ENCODE peak calls at places on chromosomes 5 and 9, in six cellular contexts. One of them, this sample, is unnamed.

GRCh38 chr5:74406844-74407243 is 233.7 kb downstream of the ENC1 start:
- DNase-seq in non-pigmented ciliary epithelial cell: no peak
- DNase-seq in dorsolateral prefrontal cortex: no peak
- DNase-seq in adrenal gland: no peak
- DNase-seq in HL-60: no peak
- DNase-seq in NCI-H2171 treated with DMSO at 0.1 percent for 48 hours: no peak
- DNase-seq in this sample: no peak

GRCh38 chr5:144644317-144644716 is 473.6 kb downstream of the KCTD16 start:
- DNase-seq in non-pigmented ciliary epithelial cell: no peak
- DNase-seq in dorsolateral prefrontal cortex: no peak
- DNase-seq in adrenal gland: no peak
- DNase-seq in HL-60: no peak
- DNase-seq in NCI-H2171 treated with DMSO at 0.1 percent for 48 hours: no peak
- DNase-seq in this sample: no peak

GRCh38 chr9:137834846-137835546 is 42.6 kb upstream of the CACNA1B start:
- DNase-seq in non-pigmented ciliary epithelial cell: no peak
- DNase-seq in dorsolateral prefrontal cortex: no peak
- DNase-seq in adrenal gland: no peak
- DNase-seq in HL-60: no peak
- DNase-seq in NCI-H2171 treated with DMSO at 0.1 percent for 48 hours: no peak
- DNase-seq in this sample: no peak

GRCh38 chr5:134436523-134437339 is 25.1 kb upstream of the CDKN2AIPNL start:
- DNase-seq in non-pigmented ciliary epithelial cell: peak; percentile 71
- DNase-seq in dorsolateral prefrontal cortex: peak; percentile 57
- DNase-seq in adrenal gland: peak; percentile 50
- DNase-seq in HL-60: peak; percentile 57
- DNase-seq in NCI-H2171 treated with DMSO at 0.1 percent for 48 hours: no peak
- DNase-seq in this sample: no peak

GRCh38 chr5:113330533-113331200 is 104.1 kb downstream of the TSSK1B start:
- DNase-seq in non-pigmented ciliary epithelial cell: no peak
- DNase-seq in dorsolateral prefrontal cortex: no peak
- DNase-seq in adrenal gland: peak; percentile 75
- DNase-seq in HL-60: no peak
- DNase-seq in NCI-H2171 treated with DMSO at 0.1 percent for 48 hours: peak; percentile 68
- DNase-seq in this sample: peak; percentile 79

GRCh38 chr9:93357649-93358048 is 93.8 kb upstream of the FAM120A start:
- DNase-seq in non-pigmented ciliary epithelial cell: no peak
- DNase-seq in dorsolateral prefrontal cortex: no peak
- DNase-seq in adrenal gland: no peak
- DNase-seq in HL-60: no peak
- DNase-seq in NCI-H2171 treated with DMSO at 0.1 percent for 48 hours: no peak
- DNase-seq in this sample: no peak

GRCh38 chr9:97615439-97616072 is 17.6 kb downstream of the TSTD2 start:
- DNase-seq in non-pigmented ciliary epithelial cell: peak; percentile 15
- DNase-seq in dorsolateral prefrontal cortex: peak; percentile 79
- DNase-seq in adrenal gland: peak; percentile 83
- DNase-seq in HL-60: peak; percentile 64
- DNase-seq in NCI-H2171 treated with DMSO at 0.1 percent for 48 hours: peak; percentile 69
- DNase-seq in this sample: peak; percentile 19

GRCh38 chr5:103289024-103289423 is 30.5 kb downstream of the MACIR start:
- DNase-seq in non-pigmented ciliary epithelial cell: no peak
- DNase-seq in dorsolateral prefrontal cortex: no peak
- DNase-seq in adrenal gland: no peak
- DNase-seq in HL-60: no peak
- DNase-seq in NCI-H2171 treated with DMSO at 0.1 percent for 48 hours: no peak
- DNase-seq in this sample: no peak

GRCh38 chr5:89703799-89704198 is 705.8 kb downstream of the CETN3 start:
- DNase-seq in non-pigmented ciliary epithelial cell: no peak
- DNase-seq in dorsolateral prefrontal cortex: no peak
- DNase-seq in adrenal gland: no peak
- DNase-seq in HL-60: no peak
- DNase-seq in NCI-H2171 treated with DMSO at 0.1 percent for 48 hours: no peak
- DNase-seq in this sample: no peak

GRCh38 chr9:134275379-134275778 is 50.9 kb upstream of the RXRA start:
- DNase-seq in non-pigmented ciliary epithelial cell: no peak
- DNase-seq in dorsolateral prefrontal cortex: no peak
- DNase-seq in adrenal gland: no peak
- DNase-seq in HL-60: no peak
- DNase-seq in NCI-H2171 treated with DMSO at 0.1 percent for 48 hours: no peak
- DNase-seq in this sample: no peak

GRCh38 chr5:181207214-181207959 is 2.4 kb upstream of the TRIM7 start:
- DNase-seq in non-pigmented ciliary epithelial cell: no peak
- DNase-seq in dorsolateral prefrontal cortex: peak; percentile 82
- DNase-seq in adrenal gland: peak; percentile 71
- DNase-seq in HL-60: peak; percentile 85
- DNase-seq in NCI-H2171 treated with DMSO at 0.1 percent for 48 hours: no peak
- DNase-seq in this sample: no peak

GRCh38 chr5:110377411-110378392 is 348.8 kb downstream of the TMEM232 start:
- DNase-seq in non-pigmented ciliary epithelial cell: peak; percentile 52
- DNase-seq in dorsolateral prefrontal cortex: no peak
- DNase-seq in adrenal gland: no peak
- DNase-seq in HL-60: no peak
- DNase-seq in NCI-H2171 treated with DMSO at 0.1 percent for 48 hours: no peak
- DNase-seq in this sample: no peak

GRCh38 chr5:5544094-5544663 is 121.7 kb downstream of the ICE1 start:
- DNase-seq in non-pigmented ciliary epithelial cell: no peak
- DNase-seq in dorsolateral prefrontal cortex: no peak
- DNase-seq in adrenal gland: no peak
- DNase-seq in HL-60: no peak
- DNase-seq in NCI-H2171 treated with DMSO at 0.1 percent for 48 hours: no peak
- DNase-seq in this sample: no peak